ENCODE peak calls at places on chromosomes 13 and 19, in nine cellular contexts. G is ascending aorta; F is body of pancreas; H is upper lobe of right lung; O is CD4-positive, CD25-positive, alpha-beta regulatory T cell; L is heart left ventricle; Y is neuronal stem cell; B is breast epithelium; S is heart right ventricle. E is an unnamed sample. For H3K4me1, the result is how much of the 10 kb centered on the place peaks cover.

GRCh38 chr13:74825170-74825948 is 656.6 kb downstream of the TBC1D4 start:
- DNase-seq in G (no peak), Y (peak), B (no peak), F (no peak), S (no peak), H (no peak), O (no peak), L (no peak), E (no peak)

GRCh38 chr13:21060827-21061076 is 634 bp downstream of the LATS2 start:
- DNase-seq in H (no peak), B (no peak), O (no peak), S (peak), G (no peak), L (no peak), F (no peak), Y (no peak), E (no peak)

GRCh38 chr13:50594276-50594970 is 249.1 kb downstream of the DLEU7 start:
- DNase-seq in F (no peak), L (no peak), O (no peak), Y (peak), S (no peak), B (no peak), G (no peak), H (no peak), E (no peak)

GRCh38 chr19:46791944-46792343 is 3.5 kb upstream of the SLC1A5 start:
- DNase-seq in G (no peak), H (no peak), L (no peak), F (no peak), Y (no peak), O (peak), B (no peak), S (no peak), E (no peak)

GRCh38 chr13:74062933-74063332 is 71.3 kb downstream of the KLF12 start:
- DNase-seq in F (no peak), G (peak), Y (no peak), H (no peak), L (peak), S (peak), B (no peak), O (no peak), E (no peak)

GRCh38 chr13:112732679-112733078 is 42.8 kb downstream of the ATP11A start:
- DNase-seq in G (no peak), B (no peak), S (no peak), H (peak), L (no peak), O (no peak), F (no peak), Y (no peak), E (no peak)

GRCh38 chr13:73981595-73981994 is 152.6 kb downstream of the KLF12 start:
- DNase-seq in S (no peak), Y (no peak), G (no peak), O (no peak), L (no peak), H (no peak), F (no peak), B (no peak), E (no peak)

GRCh38 chr13:108433976-108434375 is 164.5 kb downstream of the TNFSF13B start:
- DNase-seq in H (no peak), F (no peak), Y (no peak), B (no peak), G (no peak), L (no peak), S (no peak), O (no peak), E (no peak)

GRCh38 chr19:18506545-18506944 is 15.3 kb downstream of the ELL start:
- DNase-seq in O (no peak), G (no peak), F (no peak), L (no peak), S (no peak), H (no peak), B (no peak), Y (no peak), E (no peak)

GRCh38 chr19:10074153-10074552 is 12.0 kb upstream of the SHFL start:
- DNase-seq in G (no peak), B (no peak), O (peak), H (no peak), S (no peak), F (no peak), Y (no peak), L (no peak), E (no peak)

GRCh38 chr13:20230913-20231838 is 943 bp downstream of the GJB6 start:
- DNase-seq in G (no peak), B (no peak), L (no peak), Y (no peak), S (no peak), F (no peak), H (no peak), O (peak), E (no peak)

GRCh38 chr13:29703421-29703820 is 107.9 kb upstream of the SLC7A1 start:
- DNase-seq in H (no peak), O (no peak), S (no peak), G (no peak), Y (no peak), F (no peak), L (no peak), B (no peak), E (no peak)
- H3K27ac ChIP-seq in H (no peak), O (no peak), S (no peak), G (no peak), Y (no peak), F (no peak), L (no peak), B (no peak), E (no peak)

DNA sequence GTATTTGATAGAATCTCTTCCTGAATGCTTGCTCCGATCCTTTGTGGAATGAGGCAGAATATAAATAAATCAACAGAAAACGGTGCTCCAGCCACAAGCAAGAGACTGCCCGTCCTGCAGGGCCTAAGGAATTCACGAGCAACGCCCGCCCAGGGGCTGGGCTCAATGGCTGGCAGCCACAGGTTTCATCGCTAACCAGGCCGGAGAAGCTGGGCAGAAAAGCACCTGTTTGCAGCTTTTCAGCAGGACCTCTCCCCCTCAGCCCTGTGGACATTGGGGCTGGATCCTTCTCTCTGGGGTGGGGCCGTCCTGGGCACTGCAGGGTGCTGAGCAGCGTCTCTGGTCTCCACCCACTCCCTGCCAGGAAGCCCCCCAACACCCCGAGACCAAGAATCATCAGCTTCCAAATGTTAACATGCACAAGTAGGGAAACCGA is 102.5 kb downstream of the GADD45B start:
- DNase-seq in F (no peak), S (no peak), O (no peak), Y (no peak), B (peak), L (peak), G (peak), H (peak), E (no peak)
- H3K4me3 ChIP-seq in F (no peak), S (peak), O (no peak), Y (no peak), B (peak), L (peak), G (peak), H (peak), E (peak)

GRCh38 chr13:110373617-110374016 is 66.5 kb downstream of the COL4A2 start:
- DNase-seq in G (no peak), H (peak), S (no peak), F (no peak), L (no peak), O (no peak), B (no peak), Y (no peak), E (no peak)
- H3K4me1 ChIP-seq in G (under half), H (under half), S (half or more), F (under half), L (under half), O (under half), B (under half), Y (under half), E (under half)

GRCh38 chr19:5308471-5309437 is 31.9 kb downstream of the PTPRS start:
- DNase-seq in L (no peak), H (peak), B (peak), S (peak), Y (no peak), G (peak), O (no peak), F (peak), E (no peak)
- H3K27ac ChIP-seq in L (no peak), H (peak), B (peak), S (peak), Y (peak), G (peak), O (no peak), F (peak), E (no peak)

DNA sequence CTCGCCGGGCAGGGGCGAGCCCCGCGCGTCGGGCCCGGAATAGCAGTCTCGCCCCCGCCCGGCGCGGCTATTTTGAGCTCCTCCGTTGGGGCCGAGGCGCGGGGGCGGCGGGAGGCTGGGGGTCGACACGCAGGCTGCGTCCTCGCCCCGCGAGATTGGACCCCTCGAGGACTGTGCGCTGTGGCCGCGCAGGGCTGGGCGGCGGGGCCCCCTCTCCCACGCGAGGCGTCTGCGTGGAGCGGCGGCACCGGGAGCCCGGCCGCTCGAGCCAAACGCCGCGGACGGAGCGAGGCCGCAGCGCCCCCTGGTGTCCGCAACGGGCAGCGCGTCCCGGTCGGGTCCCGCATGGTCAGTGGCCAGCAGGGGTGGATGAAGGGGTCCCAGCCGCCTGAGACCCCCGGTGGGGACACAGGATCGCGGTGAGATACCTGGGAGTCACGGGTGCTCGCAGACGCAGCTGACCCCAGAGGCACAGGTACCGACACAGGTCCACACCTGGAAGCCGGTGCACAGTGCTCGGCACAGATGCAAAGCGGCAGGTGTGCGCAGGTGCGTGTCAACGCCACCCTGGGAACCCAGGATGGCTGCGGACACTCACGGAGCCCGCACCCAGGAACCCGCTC is 2.2 kb upstream of the CIRBP start:
- DNase-seq in B (no peak), Y (no peak), G (no peak), L (peak), H (peak), F (peak), S (peak), O (peak), E (no peak)
- H3K4me3 ChIP-seq in B (peak), Y (peak), G (peak), L (peak), H (peak), F (peak), S (peak), O (peak), E (peak)

GRCh38 chr13:99363949-99364348 is 56.8 kb upstream of the GPR183 start:
- DNase-seq in F (no peak), H (no peak), O (no peak), B (no peak), S (no peak), G (no peak), Y (no peak), L (no peak), E (no peak)

GRCh38 chr13:99367663-99368448 is 60.7 kb upstream of the GPR183 start:
- DNase-seq in O (no peak), H (no peak), Y (no peak), L (no peak), S (no peak), B (no peak), G (no peak), F (no peak), E (no peak)

GRCh38 chr13:99367106-99367616 is 60.0 kb upstream of the GPR183 start:
- DNase-seq in G (no peak), H (no peak), L (no peak), F (no peak), O (no peak), S (no peak), Y (no peak), B (no peak), E (no peak)

GRCh38 chr13:99363391-99363790 is 56.2 kb upstream of the GPR183 start:
- DNase-seq in B (no peak), L (no peak), F (no peak), O (no peak), G (no peak), S (no peak), Y (no peak), H (no peak), E (no peak)

DNA sequence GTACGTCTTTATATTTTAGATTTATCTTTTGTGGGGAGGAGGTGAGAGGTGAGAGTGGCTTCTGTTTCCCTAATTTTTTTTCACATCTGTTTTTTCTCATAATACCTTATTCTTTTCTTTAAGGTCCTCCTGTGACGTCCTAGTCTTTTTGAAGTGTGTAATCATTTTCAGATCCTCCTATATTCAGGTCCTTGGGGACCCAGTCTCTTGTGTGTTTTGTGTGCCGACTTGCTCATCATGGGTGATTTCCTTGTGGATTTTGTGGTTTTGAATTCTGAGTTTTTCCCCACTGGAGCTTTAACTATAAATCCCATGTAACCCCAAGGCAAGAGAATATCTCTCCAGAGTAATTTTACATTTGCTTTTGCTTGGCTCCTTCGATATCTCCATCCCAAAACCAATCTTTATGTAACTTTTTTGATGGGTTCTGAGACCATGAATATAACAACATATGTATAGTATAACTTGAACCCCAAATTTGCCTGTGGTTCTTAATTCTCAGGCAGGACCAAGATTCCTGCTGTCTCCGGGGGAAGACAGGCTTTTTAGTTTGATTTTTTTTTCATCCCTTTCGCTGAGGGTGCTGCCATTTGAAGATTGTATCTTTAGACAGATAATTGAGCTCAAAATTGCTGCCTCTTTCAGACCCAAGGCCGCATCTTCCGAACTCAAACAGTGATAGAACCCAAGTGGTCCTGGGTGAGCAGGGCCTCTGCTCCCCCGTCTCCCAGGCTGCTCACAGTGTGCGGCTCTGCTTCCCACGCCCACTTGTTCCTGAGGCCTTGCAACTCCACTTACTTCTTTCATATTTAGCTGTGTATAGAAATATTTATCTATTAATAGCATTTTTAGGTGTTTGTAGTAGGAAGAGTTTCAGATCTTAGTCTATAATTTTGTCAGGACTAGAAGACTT is 59.1 kb upstream of the GPR183 start:
- DNase-seq in G (no peak), B (no peak), H (no peak), F (no peak), Y (no peak), O (no peak), L (no peak), S (no peak), E (no peak)
- H3K4me1 ChIP-seq in G (under half), B (under half), H (under half), F (under half), Y (under half), O (half or more), L (under half), S (under half), E (under half)

DNA sequence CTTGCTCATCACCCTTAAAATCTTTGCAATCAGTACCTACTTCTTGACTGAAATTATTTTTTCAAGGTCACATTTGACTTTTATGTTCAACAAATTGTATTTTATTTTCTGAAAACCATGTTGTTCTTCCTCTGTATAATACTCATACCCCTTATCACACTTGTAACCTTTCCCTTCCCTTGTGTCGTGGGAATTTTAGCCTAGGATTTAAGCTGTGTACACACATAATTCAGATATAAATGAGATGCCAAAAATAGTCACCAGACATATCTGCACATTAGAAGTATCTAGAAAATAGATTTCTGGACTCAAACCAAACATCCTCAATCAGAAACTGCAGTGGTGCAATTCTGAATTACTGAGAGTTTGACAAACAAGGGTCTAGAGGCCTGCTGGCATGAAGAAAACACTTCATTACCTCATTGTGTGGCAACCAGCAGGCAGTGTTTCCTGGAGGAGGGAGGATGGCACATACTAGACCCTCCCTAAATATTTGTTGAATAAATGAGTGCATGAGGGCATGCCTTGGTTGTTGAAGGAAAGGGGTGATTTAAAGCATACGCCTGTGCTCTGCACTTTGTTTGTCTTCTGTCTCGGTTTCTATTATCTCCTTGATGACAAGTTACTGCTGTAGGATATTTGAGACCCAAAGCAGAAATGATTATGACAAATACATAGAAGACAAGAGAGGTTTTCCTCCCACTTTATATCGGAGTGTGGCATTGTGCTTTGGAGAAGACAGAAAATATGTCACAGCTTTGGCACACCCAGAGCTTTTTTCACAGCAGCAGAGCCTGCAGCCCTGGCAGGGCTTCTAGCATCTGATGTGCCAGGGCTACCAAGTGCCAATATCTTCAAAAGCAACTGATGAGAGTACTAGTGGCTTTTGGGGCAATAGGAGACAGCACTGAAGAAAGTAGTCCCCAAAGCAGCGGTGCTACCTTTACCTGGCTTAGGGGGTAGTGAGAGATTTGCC is 881.1 kb downstream of the PCDH9 start:
- DNase-seq in S (no peak), O (no peak), B (no peak), L (peak), H (no peak), G (no peak), F (no peak), Y (no peak), E (no peak)
- H3K27ac ChIP-seq in S (no peak), O (no peak), B (no peak), L (no peak), H (no peak), G (no peak), F (no peak), Y (no peak), E (no peak)

GRCh38 chr13:99042851-99043250 is 65.0 kb upstream of the DOCK9 start:
- DNase-seq in B (no peak), G (no peak), Y (no peak), L (no peak), H (no peak), S (no peak), F (no peak), O (no peak), E (no peak)
- H3K4me3 ChIP-seq in B (no peak), G (no peak), Y (no peak), L (no peak), H (no peak), S (no peak), F (no peak), O (no peak), E (no peak)

GRCh38 chr19:17303940-17304267 is 679 bp upstream of the ABHD8 start:
- DNase-seq in S (no peak), F (no peak), Y (no peak), O (no peak), G (no peak), B (no peak), L (no peak), H (peak), E (no peak)

GRCh38 chr19:17306285-17306714 is 628 bp downstream of the MRPL34 start:
- DNase-seq in Y (no peak), L (no peak), G (no peak), B (no peak), O (no peak), S (no peak), H (no peak), F (no peak), E (no peak)

GRCh38 chr19:17305517-17306284 is at the start of gene MRPL34:
- DNase-seq in S (peak), H (peak), Y (peak), L (peak), F (peak), O (peak), G (peak), B (peak), E (no peak)

GRCh38 chr19:17304386-17305047 is 1.2 kb upstream of the MRPL34 start:
- DNase-seq in L (no peak), S (no peak), G (no peak), H (peak), B (peak), Y (no peak), F (no peak), O (no peak), E (no peak)

GRCh38 chr19:17305211-17305516 is 508 bp upstream of the MRPL34 start:
- DNase-seq in F (no peak), Y (no peak), G (no peak), L (no peak), O (no peak), B (no peak), S (no peak), H (no peak), E (no peak)
- H3K4me1 ChIP-seq in F (half or more), Y (under half), G (under half), L (under half), O (under half), B (under half), S (half or more), H (under half), E (under half)

E was measured in iPS DF 6.9.